ENCODE peak calls at places on chromosomes 12 and 14, in five cellular contexts. One of them, this sample, is unnamed.

GRCh38 chr12:118187746-118188390 is 51.9 kb downstream of the PEBP1 start:
- DNase-seq in AG08395: no peak
- DNase-seq in HuH-7.5: no peak
- DNase-seq in activated CD4-positive, alpha-beta T cell treated with anti-CD3 and anti-CD28 coated beads, Interleukin-2, amount 50 U/mL, for 48 hours: no peak
- DNase-seq in activated CD4-positive, alpha-beta memory T cell treated with anti-CD3 and anti-CD28 coated beads, Interleukin-2, amount 10 ng/mL, durations not matched to agents 7 days and 5 days: no peak
- DNase-seq in this sample: no peak

GRCh38 chr14:64726585-64726890 is 22.3 kb downstream of the PLEKHG3 start:
- DNase-seq in AG08395: no peak
- DNase-seq in HuH-7.5: no peak
- DNase-seq in activated CD4-positive, alpha-beta T cell treated with anti-CD3 and anti-CD28 coated beads, Interleukin-2, amount 50 U/mL, for 48 hours: peak
- DNase-seq in activated CD4-positive, alpha-beta memory T cell treated with anti-CD3 and anti-CD28 coated beads, Interleukin-2, amount 10 ng/mL, durations not matched to agents 7 days and 5 days: peak
- DNase-seq in this sample: no peak

GRCh38 chr14:28661171-28661772 is 105.3 kb upstream of the FOXG1 start:
- DNase-seq in AG08395: no peak
- DNase-seq in HuH-7.5: no peak
- DNase-seq in activated CD4-positive, alpha-beta T cell treated with anti-CD3 and anti-CD28 coated beads, Interleukin-2, amount 50 U/mL, for 48 hours: no peak
- DNase-seq in activated CD4-positive, alpha-beta memory T cell treated with anti-CD3 and anti-CD28 coated beads, Interleukin-2, amount 10 ng/mL, durations not matched to agents 7 days and 5 days: no peak
- DNase-seq in this sample: no peak

GRCh38 chr12:57340104-57340503 is 89.1 kb upstream of the STAC3 start:
- DNase-seq in AG08395: peak
- DNase-seq in HuH-7.5: no peak
- DNase-seq in activated CD4-positive, alpha-beta T cell treated with anti-CD3 and anti-CD28 coated beads, Interleukin-2, amount 50 U/mL, for 48 hours: no peak
- DNase-seq in activated CD4-positive, alpha-beta memory T cell treated with anti-CD3 and anti-CD28 coated beads, Interleukin-2, amount 10 ng/mL, durations not matched to agents 7 days and 5 days: no peak
- DNase-seq in this sample: peak

GRCh38 chr12:30026621-30027234 is 243.0 kb upstream of the TMTC1 start:
- DNase-seq in AG08395: peak
- DNase-seq in HuH-7.5: no peak
- DNase-seq in activated CD4-positive, alpha-beta T cell treated with anti-CD3 and anti-CD28 coated beads, Interleukin-2, amount 50 U/mL, for 48 hours: no peak
- DNase-seq in activated CD4-positive, alpha-beta memory T cell treated with anti-CD3 and anti-CD28 coated beads, Interleukin-2, amount 10 ng/mL, durations not matched to agents 7 days and 5 days: no peak
- DNase-seq in this sample: peak

GRCh38 chr12:3273409-3273853 is 196.3 kb downstream of the TSPAN9 start:
- DNase-seq in AG08395: peak
- DNase-seq in HuH-7.5: no peak
- DNase-seq in activated CD4-positive, alpha-beta T cell treated with anti-CD3 and anti-CD28 coated beads, Interleukin-2, amount 50 U/mL, for 48 hours: no peak
- DNase-seq in activated CD4-positive, alpha-beta memory T cell treated with anti-CD3 and anti-CD28 coated beads, Interleukin-2, amount 10 ng/mL, durations not matched to agents 7 days and 5 days: no peak
- DNase-seq in this sample: no peak

GRCh38 chr12:92363295-92364146 is 217.9 kb upstream of the BTG1 start:
- DNase-seq in AG08395: peak
- DNase-seq in HuH-7.5: no peak
- DNase-seq in activated CD4-positive, alpha-beta T cell treated with anti-CD3 and anti-CD28 coated beads, Interleukin-2, amount 50 U/mL, for 48 hours: peak
- DNase-seq in activated CD4-positive, alpha-beta memory T cell treated with anti-CD3 and anti-CD28 coated beads, Interleukin-2, amount 10 ng/mL, durations not matched to agents 7 days and 5 days: peak
- DNase-seq in this sample: no peak

GRCh38 chr14:22432348-22432976 is 156.6 kb downstream of the DAD1 start:
- DNase-seq in AG08395: peak
- DNase-seq in HuH-7.5: no peak
- DNase-seq in activated CD4-positive, alpha-beta T cell treated with anti-CD3 and anti-CD28 coated beads, Interleukin-2, amount 50 U/mL, for 48 hours: no peak
- DNase-seq in activated CD4-positive, alpha-beta memory T cell treated with anti-CD3 and anti-CD28 coated beads, Interleukin-2, amount 10 ng/mL, durations not matched to agents 7 days and 5 days: no peak
- DNase-seq in this sample: peak

GRCh38 chr12:29103539-29103974 is 45.5 kb upstream of the FAR2 start:
- DNase-seq in AG08395: no peak
- DNase-seq in HuH-7.5: no peak
- DNase-seq in activated CD4-positive, alpha-beta T cell treated with anti-CD3 and anti-CD28 coated beads, Interleukin-2, amount 50 U/mL, for 48 hours: peak
- DNase-seq in activated CD4-positive, alpha-beta memory T cell treated with anti-CD3 and anti-CD28 coated beads, Interleukin-2, amount 10 ng/mL, durations not matched to agents 7 days and 5 days: peak
- DNase-seq in this sample: no peak

GRCh38 chr12:29741342-29742241 is 42.1 kb downstream of the TMTC1 start:
- DNase-seq in AG08395: no peak
- DNase-seq in HuH-7.5: no peak
- DNase-seq in activated CD4-positive, alpha-beta T cell treated with anti-CD3 and anti-CD28 coated beads, Interleukin-2, amount 50 U/mL, for 48 hours: no peak
- DNase-seq in activated CD4-positive, alpha-beta memory T cell treated with anti-CD3 and anti-CD28 coated beads, Interleukin-2, amount 10 ng/mL, durations not matched to agents 7 days and 5 days: no peak
- DNase-seq in this sample: no peak

GRCh38 chr12:76183459-76184186 is 99.1 kb upstream of the NAP1L1 start:
- DNase-seq in AG08395: peak
- DNase-seq in HuH-7.5: no peak
- DNase-seq in activated CD4-positive, alpha-beta T cell treated with anti-CD3 and anti-CD28 coated beads, Interleukin-2, amount 50 U/mL, for 48 hours: peak
- DNase-seq in activated CD4-positive, alpha-beta memory T cell treated with anti-CD3 and anti-CD28 coated beads, Interleukin-2, amount 10 ng/mL, durations not matched to agents 7 days and 5 days: peak
- DNase-seq in this sample: peak

GRCh38 chr14:69249603-69250002 is 10.4 kb upstream of the GALNT16 start:
- DNase-seq in AG08395: no peak
- DNase-seq in HuH-7.5: no peak
- DNase-seq in activated CD4-positive, alpha-beta T cell treated with anti-CD3 and anti-CD28 coated beads, Interleukin-2, amount 50 U/mL, for 48 hours: no peak
- DNase-seq in activated CD4-positive, alpha-beta memory T cell treated with anti-CD3 and anti-CD28 coated beads, Interleukin-2, amount 10 ng/mL, durations not matched to agents 7 days and 5 days: no peak
- DNase-seq in this sample: no peak

GRCh38 chr12:130948136-130948535 is 5.6 kb upstream of the ADGRD1 start:
- DNase-seq in AG08395: no peak
- DNase-seq in HuH-7.5: no peak
- DNase-seq in activated CD4-positive, alpha-beta T cell treated with anti-CD3 and anti-CD28 coated beads, Interleukin-2, amount 50 U/mL, for 48 hours: no peak
- DNase-seq in activated CD4-positive, alpha-beta memory T cell treated with anti-CD3 and anti-CD28 coated beads, Interleukin-2, amount 10 ng/mL, durations not matched to agents 7 days and 5 days: no peak
- DNase-seq in this sample: no peak

GRCh38 chr14:79473676-79474075 is 737.6 kb downstream of the DIO2 start:
- DNase-seq in AG08395: no peak
- DNase-seq in HuH-7.5: no peak
- DNase-seq in activated CD4-positive, alpha-beta T cell treated with anti-CD3 and anti-CD28 coated beads, Interleukin-2, amount 50 U/mL, for 48 hours: no peak
- DNase-seq in activated CD4-positive, alpha-beta memory T cell treated with anti-CD3 and anti-CD28 coated beads, Interleukin-2, amount 10 ng/mL, durations not matched to agents 7 days and 5 days: no peak
- DNase-seq in this sample: no peak

GRCh38 chr12:93139028-93139665 is 210.1 kb upstream of the EEA1 start:
- DNase-seq in AG08395: no peak
- DNase-seq in HuH-7.5: no peak
- DNase-seq in activated CD4-positive, alpha-beta T cell treated with anti-CD3 and anti-CD28 coated beads, Interleukin-2, amount 50 U/mL, for 48 hours: no peak
- DNase-seq in activated CD4-positive, alpha-beta memory T cell treated with anti-CD3 and anti-CD28 coated beads, Interleukin-2, amount 10 ng/mL, durations not matched to agents 7 days and 5 days: no peak
- DNase-seq in this sample: no peak

This sample was measured in GM04504.